ENCODE peak calls at places on chromosomes 3 and 15, in ten cellular contexts. One of them, this sample, is unnamed.

GRCh38 chr15:79003301-79003700 is 58.5 kb upstream of the CTSH start:
- DNase-seq in choroid plexus epithelial cell: peak
- DNase-seq in activated naive CD8-positive, alpha-beta T cell treated with anti-CD3 and anti-CD28 coated beads, Interleukin-2, amount 50 U/mL, for 24 hours: no peak
- DNase-seq in NCI-H2081 treated with DMSO at 0.1 percent for 48 hours: no peak
- DNase-seq in transverse colon: no peak
- DNase-seq in NAMALWA: no peak
- DNase-seq in stimulated activated CD8-positive, alpha-beta memory T cell treated with anti-CD3 and anti-CD28 coated beads, Interleukin-4, amount 100 ng/mL, for 4 hours: no peak
- DNase-seq in mesendoderm: no peak
- DNase-seq in LHCN-M2: peak
- DNase-seq in stimulated activated CD4-positive, alpha-beta T cell treated with anti-CD3 and anti-CD28 coated beads, Interleukin-12 subunit alpha, Interleukin-12 subunit beta, amount 100 ng/mL, for 48 hours: no peak
- DNase-seq in this sample: no peak

GRCh38 chr15:70526974-70527325 is 236.4 kb downstream of the UACA start:
- DNase-seq in transverse colon: no peak
- DNase-seq in stimulated activated CD8-positive, alpha-beta memory T cell treated with anti-CD3 and anti-CD28 coated beads, Interleukin-4, amount 100 ng/mL, for 4 hours: no peak
- DNase-seq in choroid plexus epithelial cell: no peak
- DNase-seq in mesendoderm: no peak
- DNase-seq in LHCN-M2: no peak
- DNase-seq in stimulated activated CD4-positive, alpha-beta T cell treated with anti-CD3 and anti-CD28 coated beads, Interleukin-12 subunit alpha, Interleukin-12 subunit beta, amount 100 ng/mL, for 48 hours: no peak
- DNase-seq in NCI-H2081 treated with DMSO at 0.1 percent for 48 hours: no peak
- DNase-seq in activated naive CD8-positive, alpha-beta T cell treated with anti-CD3 and anti-CD28 coated beads, Interleukin-2, amount 50 U/mL, for 24 hours: no peak
- DNase-seq in NAMALWA: no peak
- DNase-seq in this sample: no peak

GRCh38 chr3:13884851-13885703 is 5.2 kb upstream of the WNT7A start:
- DNase-seq in mesendoderm: peak
- DNase-seq in stimulated activated CD8-positive, alpha-beta memory T cell treated with anti-CD3 and anti-CD28 coated beads, Interleukin-4, amount 100 ng/mL, for 4 hours: no peak
- DNase-seq in NCI-H2081 treated with DMSO at 0.1 percent for 48 hours: no peak
- DNase-seq in stimulated activated CD4-positive, alpha-beta T cell treated with anti-CD3 and anti-CD28 coated beads, Interleukin-12 subunit alpha, Interleukin-12 subunit beta, amount 100 ng/mL, for 48 hours: peak
- DNase-seq in choroid plexus epithelial cell: peak
- DNase-seq in transverse colon: peak
- DNase-seq in LHCN-M2: no peak
- DNase-seq in NAMALWA: peak
- DNase-seq in activated naive CD8-positive, alpha-beta T cell treated with anti-CD3 and anti-CD28 coated beads, Interleukin-2, amount 50 U/mL, for 24 hours: peak
- DNase-seq in this sample: peak

GRCh38 chr15:98754283-98755022 is 106.1 kb downstream of the IGF1R start:
- DNase-seq in stimulated activated CD8-positive, alpha-beta memory T cell treated with anti-CD3 and anti-CD28 coated beads, Interleukin-4, amount 100 ng/mL, for 4 hours: no peak
- DNase-seq in activated naive CD8-positive, alpha-beta T cell treated with anti-CD3 and anti-CD28 coated beads, Interleukin-2, amount 50 U/mL, for 24 hours: no peak
- DNase-seq in NCI-H2081 treated with DMSO at 0.1 percent for 48 hours: no peak
- DNase-seq in LHCN-M2: no peak
- DNase-seq in mesendoderm: peak
- DNase-seq in choroid plexus epithelial cell: peak
- DNase-seq in stimulated activated CD4-positive, alpha-beta T cell treated with anti-CD3 and anti-CD28 coated beads, Interleukin-12 subunit alpha, Interleukin-12 subunit beta, amount 100 ng/mL, for 48 hours: no peak
- DNase-seq in NAMALWA: no peak
- DNase-seq in transverse colon: no peak
- DNase-seq in this sample: no peak

GRCh38 chr3:42101048-42101447 is 9.9 kb downstream of the TRAK1 start:
- DNase-seq in NAMALWA: no peak
- DNase-seq in choroid plexus epithelial cell: peak
- DNase-seq in transverse colon: no peak
- DNase-seq in stimulated activated CD8-positive, alpha-beta memory T cell treated with anti-CD3 and anti-CD28 coated beads, Interleukin-4, amount 100 ng/mL, for 4 hours: no peak
- DNase-seq in activated naive CD8-positive, alpha-beta T cell treated with anti-CD3 and anti-CD28 coated beads, Interleukin-2, amount 50 U/mL, for 24 hours: no peak
- DNase-seq in mesendoderm: no peak
- DNase-seq in LHCN-M2: peak
- DNase-seq in stimulated activated CD4-positive, alpha-beta T cell treated with anti-CD3 and anti-CD28 coated beads, Interleukin-12 subunit alpha, Interleukin-12 subunit beta, amount 100 ng/mL, for 48 hours: no peak
- DNase-seq in NCI-H2081 treated with DMSO at 0.1 percent for 48 hours: no peak
- DNase-seq in this sample: no peak

GRCh38 chr3:114873590-114873989 is 273.5 kb downstream of the ZBTB20 start:
- DNase-seq in NAMALWA: no peak
- DNase-seq in activated naive CD8-positive, alpha-beta T cell treated with anti-CD3 and anti-CD28 coated beads, Interleukin-2, amount 50 U/mL, for 24 hours: no peak
- DNase-seq in mesendoderm: no peak
- DNase-seq in LHCN-M2: no peak
- DNase-seq in stimulated activated CD8-positive, alpha-beta memory T cell treated with anti-CD3 and anti-CD28 coated beads, Interleukin-4, amount 100 ng/mL, for 4 hours: no peak
- DNase-seq in NCI-H2081 treated with DMSO at 0.1 percent for 48 hours: no peak
- DNase-seq in transverse colon: no peak
- DNase-seq in stimulated activated CD4-positive, alpha-beta T cell treated with anti-CD3 and anti-CD28 coated beads, Interleukin-12 subunit alpha, Interleukin-12 subunit beta, amount 100 ng/mL, for 48 hours: no peak
- DNase-seq in choroid plexus epithelial cell: no peak
- DNase-seq in this sample: no peak

GRCh38 chr3:62569609-62570008 is 196.3 kb upstream of the FEZF2 start:
- DNase-seq in stimulated activated CD4-positive, alpha-beta T cell treated with anti-CD3 and anti-CD28 coated beads, Interleukin-12 subunit alpha, Interleukin-12 subunit beta, amount 100 ng/mL, for 48 hours: no peak
- DNase-seq in LHCN-M2: no peak
- DNase-seq in NAMALWA: no peak
- DNase-seq in mesendoderm: no peak
- DNase-seq in activated naive CD8-positive, alpha-beta T cell treated with anti-CD3 and anti-CD28 coated beads, Interleukin-2, amount 50 U/mL, for 24 hours: no peak
- DNase-seq in stimulated activated CD8-positive, alpha-beta memory T cell treated with anti-CD3 and anti-CD28 coated beads, Interleukin-4, amount 100 ng/mL, for 4 hours: no peak
- DNase-seq in transverse colon: no peak
- DNase-seq in NCI-H2081 treated with DMSO at 0.1 percent for 48 hours: no peak
- DNase-seq in choroid plexus epithelial cell: no peak
- DNase-seq in this sample: no peak

GRCh38 chr3:126103121-126104027 is 19.4 kb upstream of the SLC41A3 start:
- DNase-seq in stimulated activated CD8-positive, alpha-beta memory T cell treated with anti-CD3 and anti-CD28 coated beads, Interleukin-4, amount 100 ng/mL, for 4 hours: no peak
- DNase-seq in NAMALWA: peak
- DNase-seq in choroid plexus epithelial cell: no peak
- DNase-seq in stimulated activated CD4-positive, alpha-beta T cell treated with anti-CD3 and anti-CD28 coated beads, Interleukin-12 subunit alpha, Interleukin-12 subunit beta, amount 100 ng/mL, for 48 hours: no peak
- DNase-seq in LHCN-M2: no peak
- DNase-seq in NCI-H2081 treated with DMSO at 0.1 percent for 48 hours: no peak
- DNase-seq in mesendoderm: peak
- DNase-seq in activated naive CD8-positive, alpha-beta T cell treated with anti-CD3 and anti-CD28 coated beads, Interleukin-2, amount 50 U/mL, for 24 hours: no peak
- DNase-seq in transverse colon: no peak
- DNase-seq in this sample: peak

GRCh38 chr3:178385280-178385952 is 150.8 kb upstream of the KCNMB2 start:
- DNase-seq in stimulated activated CD8-positive, alpha-beta memory T cell treated with anti-CD3 and anti-CD28 coated beads, Interleukin-4, amount 100 ng/mL, for 4 hours: no peak
- DNase-seq in stimulated activated CD4-positive, alpha-beta T cell treated with anti-CD3 and anti-CD28 coated beads, Interleukin-12 subunit alpha, Interleukin-12 subunit beta, amount 100 ng/mL, for 48 hours: peak
- DNase-seq in LHCN-M2: peak
- DNase-seq in NAMALWA: peak
- DNase-seq in activated naive CD8-positive, alpha-beta T cell treated with anti-CD3 and anti-CD28 coated beads, Interleukin-2, amount 50 U/mL, for 24 hours: peak
- DNase-seq in mesendoderm: peak
- DNase-seq in transverse colon: no peak
- DNase-seq in NCI-H2081 treated with DMSO at 0.1 percent for 48 hours: peak
- DNase-seq in choroid plexus epithelial cell: peak
- DNase-seq in this sample: peak

GRCh38 chr15:66730168-66731014 is 28.4 kb downstream of the SMAD6 start:
- DNase-seq in stimulated activated CD8-positive, alpha-beta memory T cell treated with anti-CD3 and anti-CD28 coated beads, Interleukin-4, amount 100 ng/mL, for 4 hours: no peak
- DNase-seq in stimulated activated CD4-positive, alpha-beta T cell treated with anti-CD3 and anti-CD28 coated beads, Interleukin-12 subunit alpha, Interleukin-12 subunit beta, amount 100 ng/mL, for 48 hours: no peak
- DNase-seq in mesendoderm: no peak
- DNase-seq in activated naive CD8-positive, alpha-beta T cell treated with anti-CD3 and anti-CD28 coated beads, Interleukin-2, amount 50 U/mL, for 24 hours: no peak
- DNase-seq in LHCN-M2: peak
- DNase-seq in choroid plexus epithelial cell: no peak
- DNase-seq in transverse colon: no peak
- DNase-seq in NAMALWA: no peak
- DNase-seq in NCI-H2081 treated with DMSO at 0.1 percent for 48 hours: no peak
- DNase-seq in this sample: no peak

GRCh38 chr3:177811835-177812234 is 614.6 kb upstream of the TBL1XR1 start:
- DNase-seq in LHCN-M2: peak
- DNase-seq in transverse colon: no peak
- DNase-seq in mesendoderm: no peak
- DNase-seq in stimulated activated CD4-positive, alpha-beta T cell treated with anti-CD3 and anti-CD28 coated beads, Interleukin-12 subunit alpha, Interleukin-12 subunit beta, amount 100 ng/mL, for 48 hours: no peak
- DNase-seq in NCI-H2081 treated with DMSO at 0.1 percent for 48 hours: no peak
- DNase-seq in stimulated activated CD8-positive, alpha-beta memory T cell treated with anti-CD3 and anti-CD28 coated beads, Interleukin-4, amount 100 ng/mL, for 4 hours: no peak
- DNase-seq in NAMALWA: no peak
- DNase-seq in activated naive CD8-positive, alpha-beta T cell treated with anti-CD3 and anti-CD28 coated beads, Interleukin-2, amount 50 U/mL, for 24 hours: no peak
- DNase-seq in choroid plexus epithelial cell: peak
- DNase-seq in this sample: no peak

GRCh38 chr15:60179786-60180391 is 175.8 kb downstream of the FOXB1 start:
- DNase-seq in transverse colon: peak
- DNase-seq in stimulated activated CD4-positive, alpha-beta T cell treated with anti-CD3 and anti-CD28 coated beads, Interleukin-12 subunit alpha, Interleukin-12 subunit beta, amount 100 ng/mL, for 48 hours: no peak
- DNase-seq in choroid plexus epithelial cell: peak
- DNase-seq in LHCN-M2: peak
- DNase-seq in mesendoderm: peak
- DNase-seq in activated naive CD8-positive, alpha-beta T cell treated with anti-CD3 and anti-CD28 coated beads, Interleukin-2, amount 50 U/mL, for 24 hours: peak
- DNase-seq in NCI-H2081 treated with DMSO at 0.1 percent for 48 hours: no peak
- DNase-seq in stimulated activated CD8-positive, alpha-beta memory T cell treated with anti-CD3 and anti-CD28 coated beads, Interleukin-4, amount 100 ng/mL, for 4 hours: peak
- DNase-seq in NAMALWA: peak
- DNase-seq in this sample: peak

GRCh38 chr3:55441499-55441898 is 45.6 kb downstream of the WNT5A start:
- DNase-seq in activated naive CD8-positive, alpha-beta T cell treated with anti-CD3 and anti-CD28 coated beads, Interleukin-2, amount 50 U/mL, for 24 hours: no peak
- DNase-seq in NAMALWA: no peak
- DNase-seq in stimulated activated CD8-positive, alpha-beta memory T cell treated with anti-CD3 and anti-CD28 coated beads, Interleukin-4, amount 100 ng/mL, for 4 hours: no peak
- DNase-seq in choroid plexus epithelial cell: no peak
- DNase-seq in mesendoderm: no peak
- DNase-seq in transverse colon: no peak
- DNase-seq in LHCN-M2: no peak
- DNase-seq in stimulated activated CD4-positive, alpha-beta T cell treated with anti-CD3 and anti-CD28 coated beads, Interleukin-12 subunit alpha, Interleukin-12 subunit beta, amount 100 ng/mL, for 48 hours: no peak
- DNase-seq in NCI-H2081 treated with DMSO at 0.1 percent for 48 hours: no peak
- DNase-seq in this sample: no peak

GRCh38 chr3:72258786-72259185 is 473.8 kb upstream of the PROK2 start:
- DNase-seq in mesendoderm: no peak
- DNase-seq in NCI-H2081 treated with DMSO at 0.1 percent for 48 hours: no peak
- DNase-seq in LHCN-M2: no peak
- DNase-seq in stimulated activated CD4-positive, alpha-beta T cell treated with anti-CD3 and anti-CD28 coated beads, Interleukin-12 subunit alpha, Interleukin-12 subunit beta, amount 100 ng/mL, for 48 hours: no peak
- DNase-seq in activated naive CD8-positive, alpha-beta T cell treated with anti-CD3 and anti-CD28 coated beads, Interleukin-2, amount 50 U/mL, for 24 hours: no peak
- DNase-seq in stimulated activated CD8-positive, alpha-beta memory T cell treated with anti-CD3 and anti-CD28 coated beads, Interleukin-4, amount 100 ng/mL, for 4 hours: no peak
- DNase-seq in choroid plexus epithelial cell: no peak
- DNase-seq in NAMALWA: no peak
- DNase-seq in transverse colon: no peak
- DNase-seq in this sample: no peak

GRCh38 chr3:150365132-150365604 is 42.9 kb upstream of the TSC22D2 start:
- DNase-seq in NAMALWA: no peak
- DNase-seq in transverse colon: no peak
- DNase-seq in NCI-H2081 treated with DMSO at 0.1 percent for 48 hours: no peak
- DNase-seq in mesendoderm: no peak
- DNase-seq in activated naive CD8-positive, alpha-beta T cell treated with anti-CD3 and anti-CD28 coated beads, Interleukin-2, amount 50 U/mL, for 24 hours: no peak
- DNase-seq in stimulated activated CD8-positive, alpha-beta memory T cell treated with anti-CD3 and anti-CD28 coated beads, Interleukin-4, amount 100 ng/mL, for 4 hours: no peak
- DNase-seq in LHCN-M2: peak
- DNase-seq in choroid plexus epithelial cell: peak
- DNase-seq in stimulated activated CD4-positive, alpha-beta T cell treated with anti-CD3 and anti-CD28 coated beads, Interleukin-12 subunit alpha, Interleukin-12 subunit beta, amount 100 ng/mL, for 48 hours: no peak
- DNase-seq in this sample: peak

GRCh38 chr3:76505202-76505875 is 534.6 kb upstream of the ROBO2 start:
- DNase-seq in LHCN-M2: no peak
- DNase-seq in stimulated activated CD4-positive, alpha-beta T cell treated with anti-CD3 and anti-CD28 coated beads, Interleukin-12 subunit alpha, Interleukin-12 subunit beta, amount 100 ng/mL, for 48 hours: no peak
- DNase-seq in mesendoderm: no peak
- DNase-seq in activated naive CD8-positive, alpha-beta T cell treated with anti-CD3 and anti-CD28 coated beads, Interleukin-2, amount 50 U/mL, for 24 hours: no peak
- DNase-seq in stimulated activated CD8-positive, alpha-beta memory T cell treated with anti-CD3 and anti-CD28 coated beads, Interleukin-4, amount 100 ng/mL, for 4 hours: no peak
- DNase-seq in NCI-H2081 treated with DMSO at 0.1 percent for 48 hours: no peak
- DNase-seq in NAMALWA: no peak
- DNase-seq in choroid plexus epithelial cell: peak
- DNase-seq in transverse colon: no peak
- DNase-seq in this sample: no peak

GRCh38 chr15:39665629-39666245 is 84.9 kb downstream of the THBS1 start:
- DNase-seq in NAMALWA: no peak
- DNase-seq in stimulated activated CD8-positive, alpha-beta memory T cell treated with anti-CD3 and anti-CD28 coated beads, Interleukin-4, amount 100 ng/mL, for 4 hours: no peak
- DNase-seq in LHCN-M2: no peak
- DNase-seq in stimulated activated CD4-positive, alpha-beta T cell treated with anti-CD3 and anti-CD28 coated beads, Interleukin-12 subunit alpha, Interleukin-12 subunit beta, amount 100 ng/mL, for 48 hours: no peak
- DNase-seq in mesendoderm: no peak
- DNase-seq in transverse colon: no peak
- DNase-seq in NCI-H2081 treated with DMSO at 0.1 percent for 48 hours: no peak
- DNase-seq in activated naive CD8-positive, alpha-beta T cell treated with anti-CD3 and anti-CD28 coated beads, Interleukin-2, amount 50 U/mL, for 24 hours: no peak
- DNase-seq in choroid plexus epithelial cell: no peak
- DNase-seq in this sample: no peak

GRCh38 chr3:128170866-128171516 is 17.7 kb downstream of the EEFSEC start:
- DNase-seq in choroid plexus epithelial cell: peak
- DNase-seq in activated naive CD8-positive, alpha-beta T cell treated with anti-CD3 and anti-CD28 coated beads, Interleukin-2, amount 50 U/mL, for 24 hours: no peak
- DNase-seq in LHCN-M2: peak
- DNase-seq in NAMALWA: peak
- DNase-seq in mesendoderm: peak
- DNase-seq in stimulated activated CD4-positive, alpha-beta T cell treated with anti-CD3 and anti-CD28 coated beads, Interleukin-12 subunit alpha, Interleukin-12 subunit beta, amount 100 ng/mL, for 48 hours: no peak
- DNase-seq in stimulated activated CD8-positive, alpha-beta memory T cell treated with anti-CD3 and anti-CD28 coated beads, Interleukin-4, amount 100 ng/mL, for 4 hours: no peak
- DNase-seq in transverse colon: peak
- DNase-seq in NCI-H2081 treated with DMSO at 0.1 percent for 48 hours: no peak
- DNase-seq in this sample: peak

GRCh38 chr15:48555244-48555804 is 90.2 kb downstream of the FBN1 start:
- DNase-seq in NCI-H2081 treated with DMSO at 0.1 percent for 48 hours: no peak
- DNase-seq in choroid plexus epithelial cell: peak
- DNase-seq in NAMALWA: no peak
- DNase-seq in mesendoderm: peak
- DNase-seq in transverse colon: no peak
- DNase-seq in stimulated activated CD8-positive, alpha-beta memory T cell treated with anti-CD3 and anti-CD28 coated beads, Interleukin-4, amount 100 ng/mL, for 4 hours: no peak
- DNase-seq in LHCN-M2: peak
- DNase-seq in stimulated activated CD4-positive, alpha-beta T cell treated with anti-CD3 and anti-CD28 coated beads, Interleukin-12 subunit alpha, Interleukin-12 subunit beta, amount 100 ng/mL, for 48 hours: no peak
- DNase-seq in activated naive CD8-positive, alpha-beta T cell treated with anti-CD3 and anti-CD28 coated beads, Interleukin-2, amount 50 U/mL, for 24 hours: no peak
- DNase-seq in this sample: peak

GRCh38 chr3:195096053-195096452 is 174.9 kb downstream of the XXYLT1 start:
- DNase-seq in stimulated activated CD8-positive, alpha-beta memory T cell treated with anti-CD3 and anti-CD28 coated beads, Interleukin-4, amount 100 ng/mL, for 4 hours: no peak
- DNase-seq in NAMALWA: no peak
- DNase-seq in NCI-H2081 treated with DMSO at 0.1 percent for 48 hours: no peak
- DNase-seq in mesendoderm: no peak
- DNase-seq in choroid plexus epithelial cell: no peak
- DNase-seq in LHCN-M2: no peak
- DNase-seq in transverse colon: no peak
- DNase-seq in activated naive CD8-positive, alpha-beta T cell treated with anti-CD3 and anti-CD28 coated beads, Interleukin-2, amount 50 U/mL, for 24 hours: no peak
- DNase-seq in stimulated activated CD4-positive, alpha-beta T cell treated with anti-CD3 and anti-CD28 coated beads, Interleukin-12 subunit alpha, Interleukin-12 subunit beta, amount 100 ng/mL, for 48 hours: no peak
- DNase-seq in this sample: no peak

GRCh38 chr15:38705421-38706219 is 141.0 kb upstream of the RASGRP1 start:
- DNase-seq in activated naive CD8-positive, alpha-beta T cell treated with anti-CD3 and anti-CD28 coated beads, Interleukin-2, amount 50 U/mL, for 24 hours: no peak
- DNase-seq in NAMALWA: no peak
- DNase-seq in choroid plexus epithelial cell: no peak
- DNase-seq in mesendoderm: no peak
- DNase-seq in stimulated activated CD8-positive, alpha-beta memory T cell treated with anti-CD3 and anti-CD28 coated beads, Interleukin-4, amount 100 ng/mL, for 4 hours: no peak
- DNase-seq in NCI-H2081 treated with DMSO at 0.1 percent for 48 hours: no peak
- DNase-seq in transverse colon: no peak
- DNase-seq in LHCN-M2: peak
- DNase-seq in stimulated activated CD4-positive, alpha-beta T cell treated with anti-CD3 and anti-CD28 coated beads, Interleukin-12 subunit alpha, Interleukin-12 subunit beta, amount 100 ng/mL, for 48 hours: no peak
- DNase-seq in this sample: no peak

GRCh38 chr3:71048948-71049347 is 534.6 kb downstream of the FOXP1 start:
- DNase-seq in choroid plexus epithelial cell: no peak
- DNase-seq in NCI-H2081 treated with DMSO at 0.1 percent for 48 hours: no peak
- DNase-seq in LHCN-M2: no peak
- DNase-seq in activated naive CD8-positive, alpha-beta T cell treated with anti-CD3 and anti-CD28 coated beads, Interleukin-2, amount 50 U/mL, for 24 hours: no peak
- DNase-seq in stimulated activated CD4-positive, alpha-beta T cell treated with anti-CD3 and anti-CD28 coated beads, Interleukin-12 subunit alpha, Interleukin-12 subunit beta, amount 100 ng/mL, for 48 hours: no peak
- DNase-seq in stimulated activated CD8-positive, alpha-beta memory T cell treated with anti-CD3 and anti-CD28 coated beads, Interleukin-4, amount 100 ng/mL, for 4 hours: no peak
- DNase-seq in mesendoderm: peak
- DNase-seq in NAMALWA: no peak
- DNase-seq in transverse colon: peak
- DNase-seq in this sample: no peak

GRCh38 chr3:63364495-63364894 is 86.4 kb downstream of the SYNPR start:
- DNase-seq in NAMALWA: no peak
- DNase-seq in choroid plexus epithelial cell: peak
- DNase-seq in NCI-H2081 treated with DMSO at 0.1 percent for 48 hours: no peak
- DNase-seq in stimulated activated CD8-positive, alpha-beta memory T cell treated with anti-CD3 and anti-CD28 coated beads, Interleukin-4, amount 100 ng/mL, for 4 hours: no peak
- DNase-seq in LHCN-M2: peak
- DNase-seq in transverse colon: no peak
- DNase-seq in mesendoderm: peak
- DNase-seq in stimulated activated CD4-positive, alpha-beta T cell treated with anti-CD3 and anti-CD28 coated beads, Interleukin-12 subunit alpha, Interleukin-12 subunit beta, amount 100 ng/mL, for 48 hours: no peak
- DNase-seq in activated naive CD8-positive, alpha-beta T cell treated with anti-CD3 and anti-CD28 coated beads, Interleukin-2, amount 50 U/mL, for 24 hours: no peak
- DNase-seq in this sample: no peak

GRCh38 chr3:129577356-129577755 is 29.1 kb downstream of the PLXND1 start:
- DNase-seq in transverse colon: peak
- DNase-seq in stimulated activated CD8-positive, alpha-beta memory T cell treated with anti-CD3 and anti-CD28 coated beads, Interleukin-4, amount 100 ng/mL, for 4 hours: no peak
- DNase-seq in activated naive CD8-positive, alpha-beta T cell treated with anti-CD3 and anti-CD28 coated beads, Interleukin-2, amount 50 U/mL, for 24 hours: no peak
- DNase-seq in mesendoderm: no peak
- DNase-seq in stimulated activated CD4-positive, alpha-beta T cell treated with anti-CD3 and anti-CD28 coated beads, Interleukin-12 subunit alpha, Interleukin-12 subunit beta, amount 100 ng/mL, for 48 hours: no peak
- DNase-seq in LHCN-M2: no peak
- DNase-seq in choroid plexus epithelial cell: no peak
- DNase-seq in NCI-H2081 treated with DMSO at 0.1 percent for 48 hours: no peak
- DNase-seq in NAMALWA: peak
- DNase-seq in this sample: no peak

GRCh38 chr3:192022412-192022811 is 561.4 kb downstream of the PYDC2 start:
- DNase-seq in stimulated activated CD4-positive, alpha-beta T cell treated with anti-CD3 and anti-CD28 coated beads, Interleukin-12 subunit alpha, Interleukin-12 subunit beta, amount 100 ng/mL, for 48 hours: no peak
- DNase-seq in transverse colon: no peak
- DNase-seq in NAMALWA: no peak
- DNase-seq in NCI-H2081 treated with DMSO at 0.1 percent for 48 hours: no peak
- DNase-seq in stimulated activated CD8-positive, alpha-beta memory T cell treated with anti-CD3 and anti-CD28 coated beads, Interleukin-4, amount 100 ng/mL, for 4 hours: no peak
- DNase-seq in LHCN-M2: peak
- DNase-seq in choroid plexus epithelial cell: peak
- DNase-seq in activated naive CD8-positive, alpha-beta T cell treated with anti-CD3 and anti-CD28 coated beads, Interleukin-2, amount 50 U/mL, for 24 hours: no peak
- DNase-seq in mesendoderm: no peak
- DNase-seq in this sample: no peak

GRCh38 chr3:30098656-30099454 is 507.5 kb upstream of the TGFBR2 start:
- DNase-seq in NCI-H2081 treated with DMSO at 0.1 percent for 48 hours: no peak
- DNase-seq in NAMALWA: no peak
- DNase-seq in LHCN-M2: peak
- DNase-seq in transverse colon: no peak
- DNase-seq in choroid plexus epithelial cell: peak
- DNase-seq in stimulated activated CD4-positive, alpha-beta T cell treated with anti-CD3 and anti-CD28 coated beads, Interleukin-12 subunit alpha, Interleukin-12 subunit beta, amount 100 ng/mL, for 48 hours: no peak
- DNase-seq in stimulated activated CD8-positive, alpha-beta memory T cell treated with anti-CD3 and anti-CD28 coated beads, Interleukin-4, amount 100 ng/mL, for 4 hours: no peak
- DNase-seq in activated naive CD8-positive, alpha-beta T cell treated with anti-CD3 and anti-CD28 coated beads, Interleukin-2, amount 50 U/mL, for 24 hours: no peak
- DNase-seq in mesendoderm: no peak
- DNase-seq in this sample: no peak

GRCh38 chr15:31275331-31276262 is 51.0 kb upstream of the KLF13 start:
- DNase-seq in activated naive CD8-positive, alpha-beta T cell treated with anti-CD3 and anti-CD28 coated beads, Interleukin-2, amount 50 U/mL, for 24 hours: no peak
- DNase-seq in stimulated activated CD4-positive, alpha-beta T cell treated with anti-CD3 and anti-CD28 coated beads, Interleukin-12 subunit alpha, Interleukin-12 subunit beta, amount 100 ng/mL, for 48 hours: no peak
- DNase-seq in stimulated activated CD8-positive, alpha-beta memory T cell treated with anti-CD3 and anti-CD28 coated beads, Interleukin-4, amount 100 ng/mL, for 4 hours: no peak
- DNase-seq in choroid plexus epithelial cell: no peak
- DNase-seq in NAMALWA: no peak
- DNase-seq in transverse colon: peak
- DNase-seq in mesendoderm: no peak
- DNase-seq in LHCN-M2: no peak
- DNase-seq in NCI-H2081 treated with DMSO at 0.1 percent for 48 hours: no peak
- DNase-seq in this sample: no peak

GRCh38 chr15:41860049-41860828 is 21.6 kb downstream of the PLA2G4B start:
- DNase-seq in NCI-H2081 treated with DMSO at 0.1 percent for 48 hours: no peak
- DNase-seq in stimulated activated CD4-positive, alpha-beta T cell treated with anti-CD3 and anti-CD28 coated beads, Interleukin-12 subunit alpha, Interleukin-12 subunit beta, amount 100 ng/mL, for 48 hours: no peak
- DNase-seq in stimulated activated CD8-positive, alpha-beta memory T cell treated with anti-CD3 and anti-CD28 coated beads, Interleukin-4, amount 100 ng/mL, for 4 hours: no peak
- DNase-seq in choroid plexus epithelial cell: no peak
- DNase-seq in transverse colon: no peak
- DNase-seq in LHCN-M2: no peak
- DNase-seq in NAMALWA: no peak
- DNase-seq in mesendoderm: peak
- DNase-seq in activated naive CD8-positive, alpha-beta T cell treated with anti-CD3 and anti-CD28 coated beads, Interleukin-2, amount 50 U/mL, for 24 hours: no peak
- DNase-seq in this sample: peak